ENCODE peak calls at places on chromosomes 4 and X, in five cellular contexts. V is neuronal stem cell, R is body of pancreas, G is tibial artery, E is uterus. K is an unnamed sample.
A peak's percentile ranks its signal among the peaks of the same experiment; 100 is the strongest.

GRCh38 chr4:33494150-33494549 is 2750.2 kb downstream of the ARAP2 start:
- DNase-seq in V (no peak), R (no peak), G (no peak), E (no peak), K (no peak)

GRCh38 chr4:123564758-123565346 is 168.3 kb downstream of the SPRY1 start:
- DNase-seq in V (peak; percentile 27), R (peak; percentile 54), G (no peak), E (no peak), K (no peak)

GRCh38 chr4:181752516-181752915 is 490.7 kb upstream of the TENM3 start:
- DNase-seq in V (no peak), R (no peak), G (no peak), E (no peak), K (no peak)

GRCh38 chrX:107226766-107227165 is 20.4 kb downstream of the DNAAF6 start:
- DNase-seq in V (no peak), R (no peak), G (no peak), E (no peak), K (no peak)

GRCh38 chrX:397575-397974 is 10.9 kb upstream of the PPP2R3B start:
- DNase-seq in V (peak; percentile 72), R (no peak), G (no peak), E (no peak), K (no peak)

GRCh38 chr4:129379429-129379828 is 283.5 kb downstream of the C4orf33 start:
- DNase-seq in V (no peak), R (no peak), G (no peak), E (no peak), K (no peak)

GRCh38 chr4:110344165-110344564 is 131.8 kb upstream of the ENPEP start:
- DNase-seq in V (peak; percentile 2), R (no peak), G (no peak), E (no peak), K (no peak)

GRCh38 chr4:143337600-143338287 is 1.1 kb downstream of the GAB1 start:
- DNase-seq in V (no peak), R (peak; percentile 44), G (peak; percentile 83), E (peak; percentile 55), K (peak; percentile 50)

GRCh38 chr4:54231419-54232150 is 2.5 kb downstream of the PDGFRA start:
- DNase-seq in V (peak; percentile 32), R (no peak), G (peak; percentile 91), E (peak; percentile 63), K (peak; percentile 64)

GRCh38 chr4:82031386-82031785 is 342.4 kb downstream of the HNRNPD start:
- DNase-seq in V (no peak), R (no peak), G (no peak), E (no peak), K (no peak)

GRCh38 chrX:54246866-54247265 is 63.8 kb upstream of the FAM120C start:
- DNase-seq in V (no peak), R (no peak), G (no peak), E (no peak), K (no peak)

GRCh38 chrX:19795289-19795688 is 92.1 kb downstream of the SH3KBP1 start:
- DNase-seq in V (no peak), R (no peak), G (no peak), E (no peak), K (no peak)

GRCh38 chr4:54937501-54937900 is 187.9 kb downstream of the KDR start:
- DNase-seq in V (no peak), R (no peak), G (no peak), E (no peak), K (no peak)

GRCh38 chrX:66635360-66635759 is 3.5 kb downstream of the EDA2R start:
- DNase-seq in V (no peak), R (no peak), G (no peak), E (no peak), K (no peak)
- H3K27ac ChIP-seq in V (no peak overlapping the region), R (no peak overlapping the region), G (no peak overlapping the region), E (peak overlapping the region; percentile 43), K (no peak overlapping the region)

GRCh38 chr4:20193522-20193902 is 58.2 kb upstream of the SLIT2 start:
- DNase-seq in V (no peak), R (no peak), G (no peak), E (no peak), K (no peak)

GRCh38 chr4:20192754-20193521 is 58.8 kb upstream of the SLIT2 start:
- DNase-seq in V (no peak), R (no peak), G (no peak), E (no peak), K (no peak)

GRCh38 chr4:20195071-20195885 is 56.4 kb upstream of the SLIT2 start:
- DNase-seq in V (no peak), R (no peak), G (no peak), E (no peak), K (no peak)

GRCh38 chr4:20194079-20195013 is 57.4 kb upstream of the SLIT2 start:
- DNase-seq in V (no peak), R (no peak), G (no peak), E (no peak), K (no peak)

GRCh38 chr4:20196476-20196875 is 55.2 kb upstream of the SLIT2 start:
- DNase-seq in V (no peak), R (no peak), G (no peak), E (no peak), K (no peak)
- H3K27ac ChIP-seq in V (no peak overlapping the region), R (no peak overlapping the region), G (no peak overlapping the region), E (no peak overlapping the region), K (no peak overlapping the region)

GRCh38 chr4:134812611-134813010 is 611.0 kb upstream of the PABPC4L start:
- DNase-seq in V (no peak), R (no peak), G (no peak), E (no peak), K (no peak)

GRCh38 chr4:134807231-134807745 is 605.7 kb upstream of the PABPC4L start:
- DNase-seq in V (no peak), R (no peak), G (no peak), E (no peak), K (no peak)
- H3K27ac ChIP-seq in V (no peak overlapping the region), R (no peak overlapping the region), G (no peak overlapping the region), E (no peak overlapping the region), K (no peak overlapping the region)

DNA sequence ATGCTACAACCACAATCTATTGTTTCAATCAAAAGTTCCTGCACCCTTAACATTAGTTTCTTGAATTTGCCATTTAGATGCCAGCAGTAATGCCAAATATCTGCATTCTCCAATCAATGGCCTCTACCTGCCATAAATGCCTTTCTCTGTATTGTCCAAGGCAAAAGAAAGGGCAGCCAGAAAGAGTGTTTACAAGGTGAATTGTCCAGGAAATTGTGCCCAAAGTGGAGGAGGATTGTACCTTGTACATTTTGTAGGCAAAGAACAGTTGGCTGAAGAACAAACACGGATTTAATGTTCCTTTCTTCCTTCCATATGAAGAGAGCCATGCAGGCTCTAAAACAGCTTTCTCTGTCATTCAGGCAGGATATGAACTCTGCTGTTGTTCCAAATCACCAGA is 181.5 kb downstream of the GUCY2F start:
- DNase-seq in V (no peak), R (no peak), G (no peak), E (no peak), K (no peak)
- H3K27ac ChIP-seq in V (no peak overlapping the region), R (no peak overlapping the region), G (no peak overlapping the region), E (no peak overlapping the region), K (no peak overlapping the region)